ENCODE peak calls at places on chromosomes 11 and 22, in six cellular contexts. M is fibroblast of the aortic adventitia, V is colonic mucosa, E is thoracic aorta, W is coronary artery, P is fibroblast of villous mesenchyme. L is an unnamed sample.

GRCh38 chr11:2459796-2460531 is 15.2 kb downstream of the KCNQ1 start:
- DNase-seq in M (no peak), V (no peak), W (peak), E (no peak), P (no peak), L (no peak)

GRCh38 chr11:118437046-118437735 is 899 bp downstream of the KMT2A start:
- DNase-seq in V (peak), E (no peak), W (peak), M (peak), P (peak), L (peak)

GRCh38 chr22:19879996-19880785 is 25.5 kb upstream of the GNB1L start:
- DNase-seq in V (no peak), W (peak), M (no peak), E (no peak), P (no peak), L (no peak)

GRCh38 chr11:20501252-20501651 is 98.2 kb upstream of the SLC6A5 start:
- DNase-seq in V (no peak), E (no peak), W (no peak), M (no peak), P (no peak), L (no peak)

GRCh38 chr11:16763746-16764145 is 25.3 kb downstream of the C11orf58 start:
- DNase-seq in M (no peak), P (no peak), E (no peak), W (no peak), V (no peak), L (no peak)

GRCh38 chr11:78424334-78425270 is 7.0 kb upstream of the GAB2 start:
- DNase-seq in E (no peak), M (peak), V (no peak), P (peak), W (no peak), L (peak)

GRCh38 chr11:27255447-27255828 is 107.6 kb downstream of the CCDC34 start:
- DNase-seq in M (peak), P (peak), E (no peak), W (no peak), V (no peak), L (peak)

GRCh38 chr11:29527391-29527936 is 489.4 kb downstream of the KCNA4 start:
- DNase-seq in P (peak), V (no peak), M (peak), E (no peak), W (no peak), L (peak)

GRCh38 chr22:26584010-26584409 is 5.9 kb downstream of the TPST2 start:
- DNase-seq in W (no peak), M (no peak), E (no peak), P (no peak), V (no peak), L (no peak)

GRCh38 chr11:113533425-113533698 is 58.2 kb upstream of the DRD2 start:
- DNase-seq in M (no peak), V (no peak), P (no peak), E (no peak), W (no peak), L (no peak)

GRCh38 chr11:93729129-93729616 is 12.1 kb downstream of the TAF1D start:
- DNase-seq in E (no peak), P (no peak), V (no peak), W (no peak), M (no peak), L (peak)

GRCh38 chr22:30521368-30522156 is 16.1 kb upstream of the SEC14L4 start:
- DNase-seq in P (no peak), V (no peak), M (no peak), W (no peak), E (no peak), L (no peak)

GRCh38 chr11:68441466-68442230 is 18.9 kb upstream of the PPP6R3 start:
- DNase-seq in P (peak), V (no peak), E (no peak), W (no peak), M (no peak), L (peak)

GRCh38 chr22:26674211-26675190 is 17.1 kb downstream of the MIAT start:
- DNase-seq in V (no peak), M (no peak), P (no peak), E (no peak), W (no peak), L (no peak)

GRCh38 chr11:88204353-88204752 is 29.1 kb upstream of the RAB38 start:
- DNase-seq in P (peak), E (no peak), M (no peak), W (no peak), V (no peak), L (no peak)

GRCh38 chr22:24986816-24987215 is 34.3 kb downstream of the KIAA1671 start:
- DNase-seq in E (no peak), M (no peak), V (peak), W (no peak), P (no peak), L (no peak)

GRCh38 chr11:40542821-40543220 is 916.6 kb downstream of the LRRC4C start:
- DNase-seq in P (no peak), W (no peak), M (no peak), E (no peak), V (no peak), L (no peak)

GRCh38 chr22:32958021-32958420 is 100.2 kb downstream of the SYN3 start:
- DNase-seq in V (no peak), E (no peak), W (no peak), P (no peak), M (no peak), L (no peak)

GRCh38 chr11:88709567-88709966 is 356.2 kb downstream of the GRM5 start:
- DNase-seq in E (no peak), W (no peak), P (no peak), V (peak), M (no peak), L (no peak)

GRCh38 chr11:130476200-130476921 is 27.9 kb downstream of the ADAMTS15 start:
- DNase-seq in P (no peak), M (no peak), V (peak), W (no peak), E (no peak), L (no peak)

GRCh38 chr11:47616726-47617416 is 22.7 kb upstream of the C1QTNF4 start:
- DNase-seq in V (peak), M (peak), W (no peak), E (no peak), P (peak), L (peak)

GRCh38 chr11:10246991-10247390 is 47.0 kb downstream of the SBF2 start:
- DNase-seq in M (no peak), W (no peak), V (no peak), E (no peak), P (no peak), L (peak)

GRCh38 chr11:45110562-45110961 is 35.9 kb upstream of the PRDM11 start:
- DNase-seq in P (peak), W (no peak), V (peak), M (peak), E (no peak), L (peak)

GRCh38 chr11:70863186-70863585 is 389.2 kb downstream of the SHANK2 start:
- DNase-seq in V (no peak), E (no peak), M (no peak), P (no peak), W (no peak), L (no peak)

GRCh38 chr11:70861534-70861933 is 390.8 kb downstream of the SHANK2 start:
- DNase-seq in V (no peak), M (no peak), E (no peak), P (no peak), W (no peak), L (no peak)

GRCh38 chr11:70859180-70859579 is 393.2 kb downstream of the SHANK2 start:
- DNase-seq in W (no peak), V (no peak), M (no peak), P (no peak), E (no peak), L (no peak)

GRCh38 chr11:70862093-70862492 is 390.3 kb downstream of the SHANK2 start:
- DNase-seq in P (no peak), M (no peak), E (no peak), V (no peak), W (no peak), L (no peak)

GRCh38 chr11:70860855-70861254 is 391.5 kb downstream of the SHANK2 start:
- DNase-seq in W (no peak), E (no peak), V (no peak), M (no peak), P (no peak), L (no peak)
- TF ChIP-seq CTCF in W (no peak), E (no peak), V (no peak), M (no peak), P (no peak), L (no peak)

GRCh38 chr22:45866398-45867117 is 110.4 kb downstream of the WNT7B start:
- DNase-seq in P (no peak), M (no peak), V (peak), E (no peak), W (peak), L (no peak)

GRCh38 chr22:45865561-45866397 is 111.2 kb downstream of the WNT7B start:
- DNase-seq in W (peak), P (no peak), M (no peak), E (no peak), V (no peak), L (no peak)

GRCh38 chr22:45867906-45868555 is 108.9 kb downstream of the WNT7B start:
- DNase-seq in W (no peak), E (no peak), V (peak), M (no peak), P (no peak), L (no peak)

GRCh38 chr22:45868586-45869443 is 108.1 kb downstream of the WNT7B start:
- DNase-seq in V (peak), M (no peak), W (no peak), P (no peak), E (no peak), L (no peak)

DNA sequence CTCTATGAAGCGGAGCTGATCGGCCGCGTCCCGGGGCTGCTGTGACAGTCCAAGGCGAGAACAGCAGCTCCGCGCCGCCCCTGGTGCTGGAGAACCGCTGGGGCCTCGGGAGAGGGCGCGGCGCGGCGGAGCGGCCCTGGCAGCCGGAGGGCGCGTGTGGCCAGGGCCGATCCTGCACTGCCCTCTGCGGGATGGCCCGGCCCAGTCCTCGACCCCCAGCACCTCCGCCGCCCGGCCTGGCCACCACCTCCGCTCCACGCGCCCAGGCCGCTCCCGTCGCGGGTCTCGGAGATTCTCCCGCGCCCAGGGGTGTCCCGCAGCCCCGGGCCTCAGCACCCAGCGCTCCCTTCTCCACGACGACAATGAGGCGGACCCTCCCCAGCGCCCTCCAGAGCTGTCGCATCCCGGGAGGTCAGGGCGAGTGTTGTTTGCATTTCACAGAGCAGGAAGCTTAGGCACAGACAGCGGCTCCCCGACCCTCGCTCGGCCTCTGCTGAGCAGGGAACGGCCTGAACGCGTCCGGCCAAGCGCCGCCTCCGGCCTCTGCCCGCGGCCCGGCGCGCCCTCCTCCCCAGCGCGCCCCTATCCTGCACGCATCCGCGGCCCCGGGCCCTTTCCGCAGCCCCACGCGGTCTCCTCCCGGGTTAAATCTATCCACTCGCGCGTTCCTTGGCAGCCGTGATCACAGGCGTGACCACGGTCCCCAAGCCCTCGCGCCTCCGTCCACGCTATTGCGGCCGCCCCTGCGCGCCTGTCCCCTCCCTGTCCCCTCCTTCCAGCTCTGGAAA is 109.7 kb downstream of the WNT7B start:
- DNase-seq in P (peak), V (peak), M (no peak), E (no peak), W (no peak), L (peak)
- TF ChIP-seq CTCF in P (peak), V (no peak), M (peak), E (peak), W (no peak), L (no peak)

DNA sequence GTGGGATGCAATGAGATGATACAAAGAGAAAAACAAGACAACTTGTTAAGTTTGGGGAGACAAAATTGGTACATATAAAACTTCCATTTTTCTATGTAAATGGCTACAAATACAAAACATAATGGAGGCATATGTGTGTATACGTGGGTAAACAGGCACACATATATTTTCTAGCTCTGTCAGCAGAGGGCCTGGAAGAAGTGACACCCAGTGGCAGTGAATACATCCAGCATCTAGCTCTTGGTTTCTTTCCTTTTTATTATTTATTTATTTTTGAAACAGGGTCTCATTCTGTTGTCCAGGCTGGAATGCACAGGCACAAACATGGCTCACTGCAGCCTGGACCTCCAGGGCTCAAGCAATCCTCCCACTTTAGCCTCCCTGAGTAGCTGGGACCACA is 5.0 kb upstream of the RASL10A start:
- DNase-seq in P (no peak), W (no peak), V (no peak), E (no peak), M (no peak), L (no peak)
- TF ChIP-seq CTCF in P (peak), W (no peak), V (no peak), E (no peak), M (no peak), L (no peak)

DNA sequence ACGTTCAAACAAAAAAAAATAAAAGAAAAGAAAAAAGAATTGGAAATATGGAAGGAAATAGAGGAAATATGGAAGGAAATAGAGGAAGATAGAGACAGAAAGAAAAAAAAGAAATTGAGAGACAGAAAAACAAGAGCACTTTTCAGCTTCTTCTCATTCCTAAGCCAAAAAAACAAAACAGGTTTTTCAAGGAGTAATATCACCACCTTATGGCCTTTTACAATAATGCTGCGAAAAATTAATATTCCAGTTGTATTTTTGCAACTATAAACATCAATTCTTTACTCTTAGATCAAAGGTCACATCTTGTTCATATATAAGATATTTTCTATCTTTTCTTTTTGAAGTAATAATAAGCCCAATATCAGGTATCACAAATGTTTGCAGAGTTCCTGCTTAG is 328.3 kb downstream of the FAT3 start:
- DNase-seq in E (no peak), P (peak), M (peak), V (no peak), W (no peak), L (peak)
- TF ChIP-seq CTCF in E (peak), P (peak), M (no peak), V (no peak), W (no peak), L (peak)

DNA sequence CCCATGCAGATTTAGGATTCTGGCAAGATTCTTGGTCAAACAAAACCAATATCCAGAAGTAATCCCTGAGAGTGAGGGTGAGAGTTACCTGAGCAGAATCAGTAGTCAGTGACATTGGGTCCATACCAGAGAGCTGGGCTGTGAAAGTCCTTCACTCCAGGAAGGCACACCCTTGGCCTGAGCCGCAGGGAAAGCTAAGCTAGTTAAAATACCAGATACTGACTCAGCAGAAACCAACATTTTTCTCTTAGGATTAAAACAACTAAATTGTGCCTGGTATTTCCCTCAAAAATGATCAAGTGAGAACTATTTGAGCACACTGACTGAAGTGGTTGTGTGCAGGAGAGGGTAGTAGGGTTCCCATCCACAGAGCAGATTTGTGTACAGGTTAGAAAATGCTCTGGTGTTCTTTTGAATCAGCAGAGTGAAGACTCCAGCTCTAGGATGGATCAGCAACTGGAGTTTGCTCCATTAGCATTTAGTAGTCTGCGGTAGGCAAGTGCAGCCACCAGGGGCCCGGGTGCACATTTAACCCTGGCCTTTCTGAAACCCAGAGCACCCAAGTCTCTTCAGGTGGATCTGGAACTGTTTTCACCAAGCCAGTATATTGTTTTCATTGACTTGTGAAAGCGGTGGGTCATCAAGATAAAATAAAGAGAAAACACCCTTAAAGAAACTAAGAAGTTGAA is 100.7 kb upstream of the CLPB start:
- DNase-seq in V (no peak), E (no peak), P (peak), M (peak), W (no peak), L (no peak)
- TF ChIP-seq CTCF in V (no peak), E (no peak), P (peak), M (peak), W (no peak), L (peak)

DNA sequence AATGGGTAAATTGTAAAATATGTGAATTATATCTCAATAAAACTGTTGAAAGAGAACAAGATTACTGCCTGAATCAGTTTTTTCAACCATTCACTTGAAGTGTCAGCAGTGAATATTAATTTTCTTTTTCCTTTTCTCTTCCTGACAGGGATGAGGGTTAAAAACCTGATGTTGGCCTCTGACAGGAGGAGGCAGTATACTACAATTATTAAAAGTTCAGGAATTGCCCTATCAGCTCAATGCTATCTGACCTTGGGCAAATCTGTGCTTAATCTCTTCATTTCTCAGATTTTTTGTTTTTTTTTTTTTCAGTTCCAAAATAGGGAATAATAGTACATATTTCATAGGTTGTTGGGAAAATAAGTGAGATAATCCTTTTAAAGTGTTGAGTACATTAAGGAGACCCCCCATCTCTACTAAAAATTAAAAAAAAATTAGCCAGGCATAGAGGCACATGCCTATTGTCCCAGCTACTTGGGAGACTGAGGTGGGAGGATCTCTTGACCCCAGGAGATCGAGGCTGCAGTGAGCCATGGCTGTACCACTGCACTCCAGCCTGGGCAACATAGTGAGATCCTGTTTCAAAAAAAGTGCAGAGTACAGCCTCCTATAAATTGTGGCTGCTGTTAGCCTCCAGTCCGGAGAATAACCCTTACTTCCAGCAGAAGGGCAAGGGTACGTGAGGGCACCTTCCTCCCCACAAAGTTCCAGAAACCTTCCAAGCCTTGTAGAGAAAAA is 48.8 kb downstream of the TRIM44 start:
- DNase-seq in M (no peak), P (no peak), E (no peak), V (no peak), W (no peak), L (peak)
- TF ChIP-seq CTCF in M (no peak), P (no peak), E (no peak), V (no peak), W (no peak), L (peak)